ENCODE peak calls at places on chromosome 17, in six cellular contexts. One of them, this sample, is unnamed.
A peak's percentile ranks its signal among the peaks of the same experiment; 100 is the strongest.

GRCh38 chr17:49294126-49294525 is 63.5 kb upstream of the PHOSPHO1 start:
- DNase-seq in fibroblast of mammary gland: no peak
- DNase-seq in activated naive CD4-positive, alpha-beta T cell: no peak
- DNase-seq in adrenal gland: no peak
- DNase-seq in fibroblast of lung: no peak
- DNase-seq in H9: no peak
- DNase-seq in this sample: no peak

GRCh38 chr17:40371261-40371929 is 6.9 kb upstream of the GJD3 start:
- DNase-seq in fibroblast of mammary gland: no peak
- DNase-seq in activated naive CD4-positive, alpha-beta T cell: no peak
- DNase-seq in adrenal gland: no peak
- DNase-seq in fibroblast of lung: no peak
- DNase-seq in H9: peak; percentile 81
- DNase-seq in this sample: no peak

GRCh38 chr17:27846042-27846655 is 45.8 kb upstream of the NOS2 start:
- DNase-seq in fibroblast of mammary gland: no peak
- DNase-seq in activated naive CD4-positive, alpha-beta T cell: peak; percentile 18
- DNase-seq in adrenal gland: no peak
- DNase-seq in fibroblast of lung: no peak
- DNase-seq in H9: no peak
- DNase-seq in this sample: peak; percentile 25

GRCh38 chr17:29682054-29682453 is 59.3 kb upstream of the CORO6 start:
- DNase-seq in fibroblast of mammary gland: no peak
- DNase-seq in activated naive CD4-positive, alpha-beta T cell: no peak
- DNase-seq in adrenal gland: no peak
- DNase-seq in fibroblast of lung: no peak
- DNase-seq in H9: no peak
- DNase-seq in this sample: no peak

GRCh38 chr17:74742153-74742515 is 5.1 kb downstream of the RAB37 start:
- DNase-seq in fibroblast of mammary gland: no peak
- DNase-seq in activated naive CD4-positive, alpha-beta T cell: peak; percentile 30
- DNase-seq in adrenal gland: no peak
- DNase-seq in fibroblast of lung: no peak
- DNase-seq in H9: peak; percentile 45
- DNase-seq in this sample: no peak

GRCh38 chr17:79520893-79521210 is 90.0 kb downstream of the RBFOX3 start:
- DNase-seq in fibroblast of mammary gland: no peak
- DNase-seq in activated naive CD4-positive, alpha-beta T cell: no peak
- DNase-seq in adrenal gland: no peak
- DNase-seq in fibroblast of lung: no peak
- DNase-seq in H9: no peak
- DNase-seq in this sample: no peak

GRCh38 chr17:72158895-72159885 is 38.4 kb downstream of the SOX9 start:
- DNase-seq in fibroblast of mammary gland: no peak
- DNase-seq in activated naive CD4-positive, alpha-beta T cell: no peak
- DNase-seq in adrenal gland: no peak
- DNase-seq in fibroblast of lung: peak; percentile 55
- DNase-seq in H9: peak; percentile 20
- DNase-seq in this sample: no peak

GRCh38 chr17:49456172-49456965 is 38.7 kb upstream of the NGFR start:
- DNase-seq in fibroblast of mammary gland: peak; percentile 77
- DNase-seq in activated naive CD4-positive, alpha-beta T cell: no peak
- DNase-seq in adrenal gland: peak; percentile 32
- DNase-seq in fibroblast of lung: peak; percentile 77
- DNase-seq in H9: no peak
- DNase-seq in this sample: peak; percentile 52

GRCh38 chr17:48444531-48445247 is 14.7 kb upstream of the SKAP1 start:
- DNase-seq in fibroblast of mammary gland: no peak
- DNase-seq in activated naive CD4-positive, alpha-beta T cell: peak; percentile 17
- DNase-seq in adrenal gland: no peak
- DNase-seq in fibroblast of lung: no peak
- DNase-seq in H9: no peak
- DNase-seq in this sample: no peak

GRCh38 chr17:75998327-75998795 is 2.3 kb upstream of the CDK3 start:
- DNase-seq in fibroblast of mammary gland: no peak
- DNase-seq in activated naive CD4-positive, alpha-beta T cell: no peak
- DNase-seq in adrenal gland: no peak
- DNase-seq in fibroblast of lung: no peak
- DNase-seq in H9: no peak
- DNase-seq in this sample: no peak

GRCh38 chr17:54891176-54891821 is 9.4 kb upstream of the TOM1L1 start:
- DNase-seq in fibroblast of mammary gland: peak; percentile 74
- DNase-seq in activated naive CD4-positive, alpha-beta T cell: no peak
- DNase-seq in adrenal gland: peak; percentile 53
- DNase-seq in fibroblast of lung: peak; percentile 77
- DNase-seq in H9: peak; percentile 57
- DNase-seq in this sample: no peak

GRCh38 chr17:17933775-17934174 is 38.4 kb downstream of the TOM1L2 start:
- DNase-seq in fibroblast of mammary gland: peak; percentile 57
- DNase-seq in activated naive CD4-positive, alpha-beta T cell: no peak
- DNase-seq in adrenal gland: no peak
- DNase-seq in fibroblast of lung: no peak
- DNase-seq in H9: no peak
- DNase-seq in this sample: no peak

This sample was measured in testis.